ENCODE peak calls at places on chromosomes 11 and 22, in ten cellular contexts. G, Z, L, A, P, N, D, V, C and M are unnamed samples. For H3K27me3, the result is how much of the 10 kb centered on the place peaks cover.

GRCh38 chr11:71332046-71332445 is 79.7 kb upstream of the SHANK2 start:
- DNase-seq in Z (no peak), V (no peak), C (no peak), G (no peak), A (no peak), N (no peak), D (no peak), L (peak), P (no peak), M (peak)

GRCh38 chr22:46929689-46930225 is 167.3 kb downstream of the TBC1D22A start:
- DNase-seq in P (peak), A (no peak), L (no peak), V (no peak), Z (peak), N (no peak), G (peak), C (no peak), D (no peak), M (no peak)

GRCh38 chr11:46387919-46388618 is 3.5 kb downstream of the CHRM4 start:
- DNase-seq in G (no peak), N (no peak), L (no peak), A (no peak), C (no peak), Z (no peak), D (no peak), V (no peak), P (no peak), M (no peak)

GRCh38 chr11:65491163-65491465 is 7.7 kb upstream of the MALAT1 start:
- DNase-seq in C (no peak), G (no peak), A (no peak), Z (no peak), L (no peak), V (no peak), N (no peak), P (no peak), D (peak), M (no peak)

GRCh38 chr22:31490496-31490925 is 869 bp upstream of the EIF4ENIF1 start:
- DNase-seq in D (peak), L (peak), V (peak), P (peak), N (peak), Z (peak), G (peak), C (peak), A (peak), M (peak)

GRCh38 chr11:17939542-17939941 is 73.3 kb downstream of the SERGEF start:
- DNase-seq in P (no peak), C (no peak), G (no peak), A (no peak), D (no peak), L (no peak), V (no peak), Z (no peak), N (no peak), M (no peak)

GRCh38 chr11:44866301-44866700 is 84.4 kb downstream of the TP53I11 start:
- DNase-seq in A (no peak), P (no peak), V (no peak), C (no peak), D (no peak), G (no peak), Z (no peak), N (no peak), L (no peak), M (no peak)

GRCh38 chr22:35684270-35684700 is 33.4 kb upstream of the APOL5 start:
- DNase-seq in L (no peak), N (no peak), C (no peak), D (no peak), P (no peak), Z (no peak), G (no peak), V (peak), A (no peak), M (no peak)

GRCh38 chr11:721913-722811 is 16.1 kb downstream of the EPS8L2 start:
- DNase-seq in N (peak), V (no peak), Z (peak), D (no peak), L (no peak), A (no peak), G (no peak), P (no peak), C (peak), M (no peak)

GRCh38 chr22:28426346-28427132 is 253.1 kb downstream of the TTC28 start:
- DNase-seq in A (peak), C (no peak), V (no peak), N (no peak), P (no peak), G (no peak), D (no peak), Z (no peak), L (no peak), M (no peak)

GRCh38 chr22:45544588-45545170 is 42.0 kb downstream of the FBLN1 start:
- DNase-seq in V (peak), C (no peak), Z (no peak), L (no peak), N (no peak), P (no peak), A (peak), D (peak), G (no peak), M (no peak)

DNA sequence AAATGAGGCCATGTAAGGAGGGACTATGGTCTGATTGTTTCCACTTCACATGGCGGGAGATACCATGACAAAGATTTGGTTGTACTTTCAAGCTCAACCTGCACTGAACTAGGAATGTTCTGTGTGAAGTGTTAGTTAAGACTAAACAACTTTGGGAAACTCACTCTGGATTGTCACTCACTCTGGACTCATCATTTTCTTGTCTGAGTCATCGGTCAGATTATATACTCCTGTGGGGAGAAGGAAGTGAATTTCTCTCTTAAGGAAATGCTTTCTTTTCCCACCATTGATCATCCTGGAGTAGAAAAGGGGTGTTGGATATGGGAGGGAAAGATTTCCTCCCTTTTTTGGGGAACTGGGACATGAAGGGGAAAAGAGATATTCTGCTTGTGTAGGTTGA is 26.9 kb upstream of the CAT start:
- DNase-seq in G (no peak), V (no peak), Z (no peak), C (no peak), P (no peak), N (no peak), D (no peak), L (no peak), A (no peak), M (no peak)
- H3K27ac ChIP-seq in G (no peak), V (no peak), Z (no peak), C (no peak), P (no peak), N (no peak), D (no peak), L (no peak), A (no peak), M (no peak)

DNA sequence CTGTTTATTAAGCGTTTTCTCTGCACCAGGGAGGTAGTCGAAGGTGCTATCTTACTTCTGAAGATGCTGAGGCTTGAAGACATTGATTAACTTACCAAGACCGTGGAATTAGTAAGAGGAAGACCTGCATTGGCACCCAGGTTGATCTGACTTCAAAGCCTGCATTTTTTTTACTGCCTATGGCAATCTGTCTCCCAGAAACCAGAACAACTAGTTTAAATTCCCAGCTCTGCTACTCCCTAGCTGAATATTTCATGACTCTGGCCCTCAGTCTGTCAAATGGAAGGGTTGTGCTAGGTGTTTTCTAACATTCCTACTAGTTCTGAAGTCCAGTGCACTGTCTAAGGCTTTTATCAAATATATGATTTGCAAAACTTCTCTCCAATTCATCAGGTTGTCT is 52.0 kb upstream of the GRAMD1B start:
- DNase-seq in L (no peak), G (no peak), A (no peak), D (no peak), N (no peak), Z (no peak), C (no peak), V (no peak), P (no peak), M (no peak)
- H3K27me3 ChIP-seq in L (under half), G (under half), A (under half), D (under half), N (under half), Z (under half), C (under half), V (under half), P (under half), M (under half)

DNA sequence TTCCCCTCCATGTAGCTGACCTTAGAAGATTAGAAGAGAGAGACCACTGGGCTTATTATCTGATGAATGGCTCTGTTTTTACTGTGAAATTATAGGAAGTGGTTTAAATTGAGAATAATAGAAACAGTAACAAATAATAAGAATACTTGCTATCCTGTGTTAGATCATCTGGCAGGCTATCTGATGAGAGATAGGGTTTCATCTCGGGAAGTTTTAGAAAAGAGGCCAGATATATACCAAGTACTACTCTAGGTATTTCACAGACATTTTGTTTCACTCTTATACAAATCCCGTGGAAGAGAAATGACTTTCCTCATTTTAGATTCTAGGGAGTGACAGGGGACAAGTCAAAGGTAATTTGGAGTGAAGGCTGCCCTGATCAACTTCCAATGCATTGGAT is 198.4 kb downstream of the MAML2 start:
- DNase-seq in V (no peak), P (no peak), N (no peak), Z (no peak), G (no peak), A (no peak), C (no peak), L (no peak), D (no peak), M (no peak)
- H3K27ac ChIP-seq in V (no peak), P (no peak), N (no peak), Z (no peak), G (no peak), A (no peak), C (no peak), L (peak), D (no peak), M (no peak)

DNA sequence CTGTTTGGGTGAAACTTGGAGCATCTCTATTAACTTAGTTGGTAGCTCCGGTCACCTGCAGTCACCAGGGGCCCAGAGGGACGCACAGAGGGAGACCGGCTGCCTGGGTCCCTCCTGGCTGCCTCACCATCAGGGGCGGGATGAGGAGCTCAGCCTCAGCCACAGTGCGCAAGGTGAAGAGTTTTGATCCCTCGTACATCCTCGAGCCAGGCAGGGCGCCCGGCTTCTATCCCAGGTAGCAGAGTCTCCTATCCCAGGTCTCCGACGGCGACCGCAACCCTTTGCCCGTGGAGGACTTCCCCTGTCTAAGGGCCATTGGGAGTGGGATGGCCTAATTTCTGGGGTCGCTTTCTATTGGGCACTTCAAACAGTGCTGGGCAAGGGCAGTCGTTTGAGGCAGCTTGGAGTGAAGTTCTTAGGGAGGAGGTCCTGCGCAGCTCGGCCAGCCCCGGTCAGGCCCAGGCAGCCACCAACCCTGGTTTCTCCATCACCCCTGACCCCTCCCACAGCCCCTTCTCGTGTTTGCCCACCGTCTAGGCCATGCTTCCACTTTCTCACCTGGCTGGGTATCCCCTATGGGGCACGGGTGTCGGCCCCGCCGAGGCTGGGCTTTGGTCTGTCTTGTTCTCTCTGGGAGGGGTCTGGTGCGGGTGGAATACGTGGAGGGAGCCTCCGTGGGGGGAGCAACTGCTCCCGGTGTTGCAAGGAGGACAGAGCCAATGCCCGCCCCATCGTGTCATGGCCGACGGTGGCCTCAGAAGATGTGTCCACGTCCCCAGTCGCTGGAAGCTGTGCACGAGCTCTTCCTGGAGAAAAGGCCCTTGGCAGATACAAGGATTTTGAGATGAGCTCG is 3.6 kb upstream of the MRGPRG start:
- DNase-seq in C (no peak), G (peak), D (no peak), P (no peak), L (peak), N (no peak), A (no peak), V (no peak), Z (no peak), M (peak)
- H3K27me3 ChIP-seq in C (under half), G (under half), D (under half), P (under half), L (half or more), N (under half), A (under half), V (under half), Z (under half), M (under half)

GRCh38 chr11:72703281-72704008 is 29.2 kb upstream of the PDE2A start:
- DNase-seq in V (peak), G (peak), A (peak), C (no peak), P (peak), L (no peak), D (peak), N (peak), Z (no peak), M (no peak)
- H3K27ac ChIP-seq in V (peak), G (no peak), A (no peak), C (no peak), P (peak), L (peak), D (peak), N (peak), Z (no peak), M (no peak)

GRCh38 chr11:119488256-119488995 is 65.5 kb upstream of the THY1 start:
- DNase-seq in A (no peak), G (peak), C (no peak), D (no peak), P (no peak), L (peak), Z (no peak), N (no peak), V (no peak), M (no peak)
- H3K27me3 ChIP-seq in A (under half), G (under half), C (under half), D (under half), P (under half), L (under half), Z (under half), N (under half), V (under half), M (under half)

DNA sequence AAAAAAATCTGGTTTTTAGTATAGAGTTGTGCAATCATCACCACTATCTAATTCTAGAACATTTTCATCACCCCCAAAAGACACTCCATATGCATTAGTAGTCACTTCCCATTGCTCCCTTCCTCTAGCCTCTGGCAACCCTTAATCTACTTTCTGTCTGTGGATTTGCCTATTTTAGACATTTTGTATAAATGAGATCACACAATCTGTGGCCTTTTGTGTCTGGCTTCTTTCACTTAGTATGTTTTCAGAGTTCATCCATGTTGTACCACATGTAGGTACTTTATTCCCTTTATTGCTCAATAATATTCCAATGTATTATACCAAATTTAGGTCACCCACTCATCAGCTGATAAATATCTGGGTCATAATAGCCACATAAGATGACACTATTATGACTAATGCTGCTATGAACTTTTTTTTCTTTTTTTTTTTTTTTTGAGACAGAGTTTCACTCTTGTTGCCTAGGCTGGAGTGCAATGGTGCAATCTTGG is 67.5 kb upstream of the SCUBE2 start:
- DNase-seq in A (peak), V (no peak), Z (no peak), L (no peak), N (no peak), P (no peak), C (no peak), D (no peak), G (no peak), M (no peak)
- H3K27ac ChIP-seq in A (peak), V (no peak), Z (no peak), L (peak), N (no peak), P (no peak), C (no peak), D (no peak), G (no peak), M (no peak)

GRCh38 chr22:19762315-19763140 is 1.9 kb downstream of the TBX1 start:
- DNase-seq in C (no peak), N (no peak), A (no peak), D (no peak), G (no peak), L (no peak), V (no peak), Z (no peak), P (no peak), M (no peak)
- H3K27me3 ChIP-seq in C (under half), N (under half), A (half or more), D (under half), G (half or more), L (half or more), V (half or more), Z (under half), P (under half), M (under half)

DNA sequence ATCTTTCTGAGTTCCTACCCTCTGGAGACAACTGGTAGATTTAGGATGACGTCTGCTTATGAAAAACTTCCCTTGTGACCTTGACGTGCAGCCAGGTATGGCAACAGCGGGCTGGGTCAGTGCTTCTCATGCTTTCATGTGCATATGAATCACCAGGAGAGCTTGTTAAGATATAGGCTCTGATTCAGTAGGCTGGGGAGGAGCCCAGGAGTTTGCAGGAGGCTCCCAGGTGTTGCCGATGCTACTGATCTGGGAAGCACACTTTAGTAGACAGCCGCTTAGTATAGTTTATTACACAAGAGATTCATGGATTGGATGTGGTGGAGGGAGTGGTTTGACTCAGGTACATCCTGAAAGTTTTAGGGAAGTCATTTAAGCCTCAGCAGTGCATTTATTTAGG is 23.8 kb downstream of the DIXDC1 start:
- DNase-seq in D (no peak), P (no peak), A (peak), G (peak), C (no peak), V (no peak), N (peak), Z (no peak), L (peak), M (peak)
- H3K27ac ChIP-seq in D (no peak), P (no peak), A (no peak), G (peak), C (no peak), V (no peak), N (peak), Z (no peak), L (no peak), M (peak)

GRCh38 chr22:29491012-29491411 is 11.0 kb downstream of the NEFH start:
- DNase-seq in G (no peak), P (no peak), N (no peak), L (no peak), D (no peak), C (no peak), Z (no peak), V (no peak), A (no peak), M (no peak)

GRCh38 chr22:29482726-29483125 is 2.7 kb downstream of the NEFH start:
- DNase-seq in Z (no peak), C (no peak), G (peak), D (no peak), A (no peak), P (no peak), V (no peak), L (no peak), N (no peak), M (no peak)

GRCh38 chr22:29485448-29485847 is 5.4 kb downstream of the NEFH start:
- DNase-seq in N (no peak), C (no peak), Z (no peak), A (no peak), G (no peak), V (no peak), P (no peak), D (no peak), L (no peak), M (no peak)

GRCh38 chr22:29483254-29483653 is 3.2 kb downstream of the NEFH start:
- DNase-seq in V (no peak), C (no peak), Z (no peak), L (no peak), P (no peak), G (no peak), D (no peak), A (no peak), N (no peak), M (no peak)

GRCh38 chr22:29487587-29487986 is 7.6 kb downstream of the NEFH start:
- DNase-seq in P (no peak), Z (no peak), C (no peak), N (no peak), A (no peak), L (no peak), V (no peak), G (no peak), D (no peak), M (no peak)
- H3K27me3 ChIP-seq in P (under half), Z (under half), C (under half), N (under half), A (under half), L (under half), V (under half), G (under half), D (under half), M (under half)